ENCODE peak calls at places on chromosomes 6 and 20, in four cellular contexts. G, W, K and R are unnamed samples.

GRCh38 chr20:63222541-63222940 is 6.6 kb upstream of the YTHDF1 start:
- DNase-seq in G (no peak), W (no peak), K (no peak), R (no peak)

GRCh38 chr6:40352527-40353170 is 234.5 kb downstream of the LRFN2 start:
- DNase-seq in G (no peak), W (no peak), K (peak), R (no peak)

GRCh38 chr6:89749918-89750317 is 69.7 kb downstream of the MDN1 start:
- DNase-seq in G (no peak), W (no peak), K (no peak), R (no peak)

GRCh38 chr6:28764014-28764723 is 159.6 kb downstream of the TRIM27 start:
- DNase-seq in G (no peak), W (no peak), K (peak), R (no peak)

GRCh38 chr20:51326241-51326819 is 216.2 kb downstream of the NFATC2 start:
- DNase-seq in G (no peak), W (no peak), K (no peak), R (no peak)

GRCh38 chr6:70725817-70726413 is 58.2 kb downstream of the SMAP1 start:
- DNase-seq in G (no peak), W (no peak), K (no peak), R (no peak)

GRCh38 chr6:131470549-131470948 is 102.5 kb upstream of the ARG1 start:
- DNase-seq in G (no peak), W (no peak), K (no peak), R (no peak)

GRCh38 chr20:49549806-49550551 is 18.0 kb downstream of the PTGIS start:
- DNase-seq in G (no peak), W (no peak), K (no peak), R (no peak)

GRCh38 chr6:73152998-73153757 is 72.1 kb downstream of the KHDC1L start:
- DNase-seq in G (no peak), W (no peak), K (no peak), R (no peak)

GRCh38 chr6:165184192-165184979 is 125.0 kb downstream of the C6orf118 start:
- DNase-seq in G (no peak), W (no peak), K (no peak), R (no peak)

GRCh38 chr20:35156978-35157377 is 9.8 kb upstream of the EDEM2 start:
- DNase-seq in G (no peak), W (no peak), K (no peak), R (no peak)

GRCh38 chr20:32893263-32893877 is 34.6 kb downstream of the EFCAB8 start:
- DNase-seq in G (no peak), W (no peak), K (no peak), R (no peak)
- TF ChIP-seq EP300 in G (no peak), W (no peak), K (no peak), R (no peak)

GRCh38 chr6:169199625-169200335 is 53.9 kb downstream of the THBS2 start:
- DNase-seq in G (no peak), W (no peak), K (peak), R (no peak)
- H3K27ac ChIP-seq in G (no peak), W (no peak), K (no peak), R (no peak)

DNA sequence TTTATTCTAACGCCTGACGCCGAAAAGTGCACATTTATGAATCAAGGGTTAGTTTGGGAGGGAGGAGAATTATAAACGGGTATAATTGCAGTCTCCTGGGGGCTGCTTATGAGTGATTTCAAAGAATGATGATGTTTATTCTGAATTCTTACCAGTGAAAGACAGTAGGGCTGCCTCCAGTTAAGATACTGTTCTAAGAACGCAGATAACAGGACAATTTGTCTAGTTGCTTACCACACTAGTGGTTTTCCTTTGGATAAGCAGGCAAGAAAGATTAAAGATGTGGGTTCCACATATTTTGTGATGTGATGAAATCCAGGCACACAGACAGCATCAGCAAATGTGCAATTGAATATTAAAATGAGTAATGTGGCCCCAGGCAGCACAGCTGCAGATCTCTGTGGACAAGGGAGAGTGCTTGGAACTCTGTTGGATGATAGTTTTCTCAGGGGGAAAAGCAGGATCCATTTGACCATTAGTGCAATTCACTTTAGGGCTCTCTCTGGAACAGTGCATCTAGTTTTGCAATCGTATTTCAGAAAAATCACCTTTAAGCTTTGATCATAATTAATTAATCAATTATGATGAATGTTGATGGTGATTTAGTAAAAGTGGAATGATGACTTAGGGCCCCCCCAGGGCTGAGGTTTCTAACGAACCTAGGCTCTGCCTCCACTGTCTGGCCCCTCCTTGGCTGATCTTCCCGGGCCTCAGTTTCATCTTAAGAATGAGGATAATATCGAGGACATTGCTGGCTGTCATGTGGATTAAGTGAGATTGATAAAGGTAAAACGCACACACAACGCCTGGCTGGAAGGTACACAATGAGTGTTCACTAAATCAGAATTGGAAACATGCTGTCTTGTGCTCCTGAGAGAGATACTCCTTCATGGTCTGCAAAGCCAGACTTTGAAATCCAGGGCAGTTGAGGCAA is 5.0 kb upstream of the SULF2 start:
- DNase-seq in G (no peak), W (no peak), K (no peak), R (no peak)
- TF ChIP-seq EP300 in G (no peak), W (no peak), K (no peak), R (no peak)

GRCh38 chr6:36516991-36517390 is 30.3 kb downstream of the STK38 start:
- DNase-seq in G (no peak), W (no peak), K (no peak), R (no peak)

GRCh38 chr6:36514554-36515456 is 32.5 kb downstream of the STK38 start:
- DNase-seq in G (no peak), W (no peak), K (no peak), R (no peak)

GRCh38 chr6:36517408-36517807 is 29.9 kb downstream of the STK38 start:
- DNase-seq in G (no peak), W (no peak), K (no peak), R (no peak)

GRCh38 chr6:36516559-36516958 is 30.7 kb downstream of the STK38 start:
- DNase-seq in G (no peak), W (no peak), K (no peak), R (no peak)

GRCh38 chr6:36515844-36516243 is 31.4 kb downstream of the STK38 start:
- DNase-seq in G (no peak), W (no peak), K (no peak), R (no peak)
- H3K27ac ChIP-seq in G (no peak), W (no peak), K (no peak), R (no peak)

DNA sequence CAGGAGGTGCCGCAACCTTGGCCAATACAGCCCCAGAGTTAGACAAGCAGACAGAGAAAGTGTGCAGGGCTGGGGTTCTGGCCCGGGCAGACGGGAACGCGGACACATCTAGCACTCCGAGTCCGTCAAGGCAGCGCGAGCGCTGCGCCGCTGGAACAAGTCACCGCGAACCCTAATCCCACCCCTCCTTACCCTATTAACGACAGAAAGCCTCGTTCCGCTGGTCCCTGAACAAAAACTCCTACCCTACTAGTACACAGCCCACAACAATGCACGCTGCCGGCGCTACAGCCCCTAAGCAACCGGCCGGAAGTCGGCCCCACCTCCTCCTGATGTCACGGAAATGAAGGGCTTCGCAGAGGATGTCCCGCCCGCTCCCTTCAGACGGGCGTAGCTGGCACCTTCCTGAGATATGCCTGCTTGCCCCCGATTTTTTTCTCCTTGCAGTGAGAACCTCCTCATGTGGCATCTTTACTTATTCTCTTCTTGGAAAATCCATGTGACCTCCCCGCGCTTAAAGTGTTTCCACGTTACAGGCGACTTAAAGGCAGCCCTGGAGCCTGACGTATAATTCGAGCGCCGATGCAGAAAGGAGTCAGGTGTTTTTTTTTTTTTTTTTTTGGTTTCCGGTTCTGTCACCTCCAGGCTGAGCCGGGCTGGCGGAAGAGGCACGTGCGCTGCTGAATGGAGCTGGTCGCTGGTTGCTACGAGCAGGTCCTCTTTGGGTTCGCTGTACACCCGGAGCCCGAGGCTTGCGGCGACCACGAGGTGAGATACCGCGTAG is at the start of the genes C6orf52 and PAK1IP1:
- DNase-seq in G (peak), W (peak), K (peak), R (peak)
- TF ChIP-seq EP300 in G (peak), W (no peak), K (peak), R (no peak)

DNA sequence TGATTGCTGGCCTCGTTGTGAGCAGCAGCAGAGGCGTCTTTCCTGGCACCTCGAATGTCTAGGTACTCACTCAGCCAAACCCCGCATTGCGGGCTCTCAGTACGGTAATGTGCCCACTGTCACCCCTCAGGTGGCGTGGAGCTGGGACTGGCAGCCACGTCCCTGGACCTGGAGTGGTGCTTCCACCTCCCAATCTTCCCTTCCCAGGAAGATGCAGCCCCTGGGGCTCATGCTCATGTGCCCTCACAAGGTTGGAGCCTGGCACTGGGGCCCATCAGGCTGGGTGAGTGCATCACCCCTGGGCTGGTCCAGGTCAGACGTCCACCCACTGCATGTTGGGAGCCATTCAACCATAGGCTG is 75.7 kb downstream of the TCP11 start:
- DNase-seq in G (no peak), W (no peak), K (no peak), R (no peak)
- H3K27ac ChIP-seq in G (no peak), W (peak), K (peak), R (no peak)

DNA sequence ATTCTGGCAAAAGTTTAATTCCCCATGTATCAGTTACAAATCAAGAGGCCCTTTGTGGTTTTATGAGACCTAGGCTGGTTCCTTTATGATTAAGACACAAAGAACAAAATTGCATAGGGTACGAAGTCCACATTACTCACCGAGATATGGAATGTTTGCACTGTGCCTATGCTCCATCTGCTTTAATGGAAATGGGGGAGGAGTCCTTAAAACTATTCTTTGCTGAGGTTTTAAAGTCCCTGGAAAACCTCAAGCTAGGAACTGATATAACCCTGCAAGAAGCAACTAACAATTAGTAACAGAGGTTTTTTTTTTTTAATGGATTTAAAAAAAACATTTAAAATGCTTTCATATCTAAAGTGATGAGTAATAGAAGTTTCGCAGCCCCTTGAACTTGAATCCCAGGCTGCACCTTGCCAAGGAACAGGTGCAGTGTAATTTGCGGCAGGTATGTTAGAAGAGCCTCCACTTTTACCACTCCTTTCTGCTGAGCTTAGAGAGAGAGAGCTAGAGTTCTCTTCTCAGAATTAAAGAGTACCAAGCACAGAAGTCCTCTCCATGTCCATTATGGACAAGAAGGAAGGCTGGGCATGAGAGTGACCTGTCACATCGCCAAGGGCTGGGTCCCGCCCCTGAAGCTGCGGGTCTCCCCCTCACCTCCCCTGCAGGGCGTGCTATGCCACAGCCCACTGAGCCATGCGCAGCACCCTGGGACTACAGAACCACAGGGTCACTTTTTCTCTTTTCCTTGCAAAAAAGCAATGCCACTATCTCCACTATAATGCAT is 2.3 kb downstream of the SERPINB1 start:
- DNase-seq in G (no peak), W (no peak), K (peak), R (no peak)
- TF ChIP-seq EP300 in G (no peak), W (no peak), K (no peak), R (no peak)

DNA sequence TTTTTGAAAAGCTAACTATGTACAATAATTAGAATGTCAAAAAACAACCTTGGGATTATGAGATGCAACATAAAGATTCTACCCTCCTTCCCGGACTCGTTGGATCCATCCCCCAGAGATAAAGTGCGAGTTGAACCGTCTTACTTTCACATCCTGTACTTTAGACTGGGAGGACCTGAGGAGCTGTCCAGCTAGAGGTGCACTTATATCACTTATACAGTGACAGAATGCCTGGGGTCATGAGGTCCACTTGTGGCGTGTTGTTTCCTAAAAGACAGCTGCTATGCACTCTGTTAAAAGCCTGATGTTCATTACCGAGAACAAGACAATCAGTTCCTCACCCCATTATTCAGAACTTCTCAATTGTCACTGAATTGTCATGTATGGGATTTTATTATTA is 2.1 kb downstream of the CDS2 start:
- DNase-seq in G (no peak), W (no peak), K (no peak), R (no peak)
- H3K27ac ChIP-seq in G (no peak), W (peak), K (peak), R (no peak)